ENCODE peak calls at places on chromosomes 5 and 9, in five cellular contexts. A is Kasumi-1; I is CD8-positive, alpha-beta memory T cell; V is Right ventricle myocardium inferior; L is ACHN. P is an unnamed sample.

GRCh38 chr9:77697238-77697984 is 49.3 kb upstream of the GNA14 start:
- DNase-seq in A (no peak), I (no peak), V (no peak), L (no peak), P (no peak)

GRCh38 chr9:96605328-96605727 is 14.3 kb downstream of the CDC14B start:
- DNase-seq in A (no peak), I (no peak), V (no peak), L (no peak), P (no peak)

GRCh38 chr9:97802276-97802675 is 50.8 kb upstream of the FOXE1 start:
- DNase-seq in A (no peak), I (no peak), V (no peak), L (peak), P (no peak)

GRCh38 chr9:136095028-136095494 is at the start of gene NACC2:
- DNase-seq in A (no peak), I (no peak), V (peak), L (peak), P (no peak)

GRCh38 chr9:6239694-6240093 is 24.1 kb downstream of the IL33 start:
- DNase-seq in A (no peak), I (no peak), V (no peak), L (no peak), P (no peak)

GRCh38 chr9:79572891-79573696 is 1.3 kb downstream of the TLE4 start:
- DNase-seq in A (peak), I (peak), V (peak), L (peak), P (peak)

GRCh38 chr9:115207003-115207837 is 89.3 kb upstream of the TNC start:
- DNase-seq in A (no peak), I (no peak), V (no peak), L (no peak), P (no peak)

GRCh38 chr5:109141499-109142200 is 268.1 kb downstream of the PJA2 start:
- DNase-seq in A (no peak), I (no peak), V (no peak), L (no peak), P (no peak)

GRCh38 chr5:98333921-98334320 is 439.5 kb upstream of the RGMB start:
- DNase-seq in A (no peak), I (no peak), V (no peak), L (no peak), P (no peak)

GRCh38 chr9:13110766-13111400 is 168.6 kb downstream of the MPDZ start:
- DNase-seq in A (no peak), I (no peak), V (no peak), L (no peak), P (no peak)

GRCh38 chr5:68544656-68545565 is 329.4 kb downstream of the PIK3R1 start:
- DNase-seq in A (no peak), I (no peak), V (no peak), L (no peak), P (peak)

GRCh38 chr9:37163299-37163698 is 42.9 kb downstream of the ZCCHC7 start:
- DNase-seq in A (no peak), I (no peak), V (no peak), L (no peak), P (no peak)

GRCh38 chr5:35313296-35313695 is 83.0 kb upstream of the PRLR start:
- DNase-seq in A (peak), I (no peak), V (no peak), L (no peak), P (no peak)

GRCh38 chr9:127588740-127589506 is 23.2 kb upstream of the STXBP1 start:
- DNase-seq in A (peak), I (no peak), V (no peak), L (no peak), P (no peak)

GRCh38 chr5:175246242-175246891 is 197.6 kb downstream of the DRD1 start:
- DNase-seq in A (no peak), I (no peak), V (no peak), L (peak), P (no peak)

GRCh38 chr9:114957558-114957957 is 27.2 kb upstream of the TNFSF8 start:
- DNase-seq in A (no peak), I (no peak), V (no peak), L (no peak), P (no peak)

GRCh38 chr5:78773655-78774054 is 125.1 kb upstream of the LHFPL2 start:
- DNase-seq in A (no peak), I (no peak), V (no peak), L (no peak), P (no peak)

GRCh38 chr5:134101686-134102439 is 12.6 kb upstream of the TCF7 start:
- DNase-seq in A (peak), I (peak), V (no peak), L (peak), P (peak)

GRCh38 chr9:119961774-119962408 is 592.7 kb upstream of the BRINP1 start:
- DNase-seq in A (no peak), I (no peak), V (peak), L (peak), P (peak)

GRCh38 chr9:109935406-109936087 is 155.5 kb downstream of the PALM2AKAP2 start:
- DNase-seq in A (no peak), I (no peak), V (no peak), L (no peak), P (peak)

GRCh38 chr9:1883004-1883403 is 132.1 kb upstream of the SMARCA2 start:
- DNase-seq in A (no peak), I (no peak), V (no peak), L (no peak), P (no peak)

GRCh38 chr5:160001457-160001856 is 7.5 kb upstream of the TTC1 start:
- DNase-seq in A (no peak), I (no peak), V (no peak), L (no peak), P (no peak)